ENCODE peak calls at places on chromosomes 2 and 18, in eight cellular contexts. I, Y, E, Z, D, U, V and H are unnamed samples.

GRCh38 chr18:12990662-12990976 is 543 bp upstream of the CEP192 start:
- DNase-seq in I (no peak), Y (no peak), E (no peak), Z (no peak), D (no peak), U (no peak), V (no peak), H (no peak)

GRCh38 chr18:48193521-48194251 is 215.5 kb downstream of the ZBTB7C start:
- DNase-seq in I (peak; percentile 41), Y (peak; percentile 67), E (no peak), Z (no peak), D (no peak), U (no peak), V (peak; percentile 89), H (no peak)

GRCh38 chr2:61353909-61354308 is 117.0 kb downstream of the USP34 start:
- DNase-seq in I (no peak), Y (no peak), E (no peak), Z (no peak), D (no peak), U (no peak), V (no peak), H (no peak)

GRCh38 chr18:10022365-10022764 is 108.5 kb downstream of the VAPA start:
- DNase-seq in I (no peak), Y (no peak), E (no peak), Z (no peak), D (no peak), U (no peak), V (no peak), H (no peak)

GRCh38 chr2:144230057-144230451 is 289.9 kb downstream of the ZEB2 start:
- DNase-seq in I (no peak), Y (no peak), E (no peak), Z (no peak), D (no peak), U (no peak), V (no peak), H (no peak)

GRCh38 chr2:235527806-235528480 is 34.1 kb downstream of the AGAP1 start:
- DNase-seq in I (no peak), Y (no peak), E (no peak), Z (no peak), D (no peak), U (no peak), V (no peak), H (no peak)

GRCh38 chr18:21110667-21111350 is 804 bp downstream of the ROCK1 start:
- DNase-seq in I (peak; percentile 32), Y (peak; percentile 75), E (peak; percentile 74), Z (peak; percentile 19), D (peak; percentile 57), U (no peak), V (peak; percentile 67), H (peak; percentile 49)

GRCh38 chr2:74373985-74374384 is 6.1 kb downstream of the DCTN1 start:
- DNase-seq in I (no peak), Y (no peak), E (no peak), Z (no peak), D (no peak), U (no peak), V (no peak), H (no peak)

GRCh38 chr18:70520867-70521266 is 232.0 kb downstream of the SOCS6 start:
- DNase-seq in I (no peak), Y (no peak), E (no peak), Z (no peak), D (no peak), U (no peak), V (no peak), H (no peak)

GRCh38 chr2:72143441-72144356 is 4.0 kb downstream of the CYP26B1 start:
- DNase-seq in I (no peak), Y (peak; percentile 55), E (peak; percentile 65), Z (no peak), D (peak; percentile 20), U (peak; percentile 11), V (peak; percentile 53), H (peak; percentile 7)

GRCh38 chr2:217653240-217653639 is 349.6 kb downstream of the TNS1 start:
- DNase-seq in I (peak; percentile 21), Y (no peak), E (peak; percentile 87), Z (peak; percentile 91), D (no peak), U (peak; percentile 6), V (peak; percentile 90), H (peak; percentile 42)

GRCh38 chr2:70919672-70920366 is 15.9 kb upstream of the ATP6V1B1 start:
- DNase-seq in I (peak; percentile 75), Y (peak; percentile 83), E (peak; percentile 80), Z (peak; percentile 87), D (peak; percentile 88), U (peak; percentile 88), V (peak; percentile 93), H (peak; percentile 88)

GRCh38 chr18:68847219-68847860 is 49.5 kb downstream of the CCDC102B start:
- DNase-seq in I (no peak), Y (no peak), E (no peak), Z (peak; percentile 21), D (no peak), U (peak; percentile 64), V (no peak), H (no peak)

GRCh38 chr2:81650048-81650971 is 1345.8 kb upstream of the LRRTM1 start:
- DNase-seq in I (no peak), Y (no peak), E (no peak), Z (peak; percentile 6), D (no peak), U (no peak), V (no peak), H (no peak)

GRCh38 chr18:79724299-79725080 is 44.9 kb downstream of the CTDP1 start:
- DNase-seq in I (no peak), Y (no peak), E (no peak), Z (no peak), D (no peak), U (no peak), V (no peak), H (no peak)

GRCh38 chr2:238505119-238505891 is 78.6 kb downstream of the ASB1 start:
- DNase-seq in I (no peak), Y (no peak), E (peak; percentile 42), Z (no peak), D (no peak), U (no peak), V (no peak), H (no peak)

GRCh38 chr2:98588880-98589425 is 19.4 kb downstream of the COA5 start:
- DNase-seq in I (no peak), Y (no peak), E (no peak), Z (no peak), D (no peak), U (no peak), V (peak; percentile 30), H (no peak)

GRCh38 chr2:27265536-27265870 is 2.7 kb upstream of the SLC30A3 start:
- DNase-seq in I (no peak), Y (no peak), E (no peak), Z (no peak), D (no peak), U (no peak), V (no peak), H (no peak)

GRCh38 chr2:27263287-27264252 is 723 bp upstream of the SLC30A3 start:
- DNase-seq in I (no peak), Y (no peak), E (no peak), Z (no peak), D (no peak), U (peak; percentile 31), V (no peak), H (no peak)

GRCh38 chr2:27264253-27264752 is 1.5 kb upstream of the SLC30A3 start:
- DNase-seq in I (no peak), Y (no peak), E (no peak), Z (no peak), D (no peak), U (peak; percentile 30), V (no peak), H (no peak)

GRCh38 chr2:27262379-27263286 is at the start of gene SLC30A3:
- DNase-seq in I (peak; percentile 73), Y (peak; percentile 72), E (peak; percentile 71), Z (peak; percentile 64), D (peak; percentile 72), U (peak; percentile 62), V (peak; percentile 60), H (peak; percentile 61)

DNA sequence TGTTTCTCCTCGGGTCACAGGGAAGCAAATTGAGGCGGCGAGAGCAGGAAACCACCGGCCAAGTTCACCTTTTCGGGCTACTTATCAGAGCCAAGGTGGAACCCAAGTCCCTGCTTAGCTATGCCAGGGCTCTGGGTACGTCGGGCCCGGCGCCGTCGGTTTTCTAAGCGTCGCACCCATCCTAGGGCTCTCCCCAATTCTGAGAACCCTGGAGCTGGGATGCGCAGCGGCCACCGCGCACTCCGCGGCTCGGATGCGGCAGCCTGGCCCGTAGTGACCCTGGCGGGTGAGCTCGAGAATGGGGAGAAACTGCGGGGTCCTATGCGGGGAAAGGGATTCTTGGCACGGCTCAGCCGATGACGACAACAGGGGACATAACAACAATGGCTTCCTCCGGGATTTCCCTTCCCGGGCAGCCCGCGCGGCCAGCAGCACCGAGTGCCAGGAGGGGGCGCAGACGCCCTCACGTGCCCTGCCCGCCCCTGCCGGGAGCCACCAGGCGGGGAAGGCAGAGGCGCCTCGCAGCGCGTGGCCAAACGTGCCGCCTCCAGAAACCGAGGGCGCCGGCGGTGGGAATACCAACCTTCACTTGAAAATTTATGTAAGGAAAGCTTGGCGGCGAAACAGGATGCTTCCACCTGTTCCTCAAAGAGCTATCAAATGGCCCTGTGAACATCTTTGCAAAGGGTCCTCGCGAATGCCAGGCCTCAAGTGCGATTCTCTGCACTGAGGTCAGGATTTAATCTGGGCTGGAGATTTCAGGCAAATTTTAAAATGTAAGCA is 2.1 kb upstream of the SLC30A3 start:
- DNase-seq in I (peak; percentile 76), Y (no peak), E (no peak), Z (peak; percentile 82), D (peak; percentile 70), U (peak; percentile 87), V (peak; percentile 65), H (peak; percentile 77)
- H3K27ac ChIP-seq in I (peak overlapping the region; percentile 42), Y (no peak overlapping the region), E (no peak overlapping the region), Z (peak overlapping the region; percentile 32), D (no peak overlapping the region), U (no peak overlapping the region), V (no peak overlapping the region), H (no peak overlapping the region)

GRCh38 chr2:44934521-44934961 is 7.0 kb upstream of the SIX3 start:
- DNase-seq in I (no peak), Y (no peak), E (peak; percentile 46), Z (no peak), D (no peak), U (no peak), V (no peak), H (no peak)
- H3K4me3 ChIP-seq in I (peak overlapping the region; percentile 21), Y (no peak overlapping the region), E (no peak overlapping the region), Z (no peak overlapping the region), D (peak overlapping the region; percentile 37), U (no peak overlapping the region), V (no peak overlapping the region), H (no peak overlapping the region)

DNA sequence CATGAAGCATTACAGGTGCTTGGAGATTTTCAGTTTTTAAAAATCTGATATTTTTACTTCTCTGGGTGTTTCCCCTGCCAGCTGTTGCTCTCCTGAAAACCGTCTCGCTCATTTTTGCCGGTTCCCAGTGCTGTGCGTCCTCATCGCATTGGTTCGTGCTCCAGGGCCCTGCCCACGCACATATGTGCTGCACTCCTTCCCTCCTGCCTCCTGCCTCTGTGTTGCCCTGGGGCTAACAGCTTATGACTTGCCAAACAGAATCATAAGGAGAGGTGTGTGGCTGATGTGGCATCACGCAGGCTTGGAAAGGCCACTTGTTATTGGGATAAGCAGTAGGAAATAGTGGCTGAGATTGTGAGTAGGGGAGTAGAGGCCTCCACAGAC is 53.4 kb downstream of the SLC4A1AP start:
- DNase-seq in I (peak; percentile 60), Y (no peak), E (no peak), Z (peak; percentile 87), D (no peak), U (no peak), V (peak; percentile 77), H (no peak)
- TF ChIP-seq POLR2A in I (no peak), Y (no peak), E (no peak), Z (no peak), D (no peak), U (no peak), V (no peak), H (no peak)

GRCh38 chr2:20972792-20973565 is 70.9 kb downstream of the APOB start:
- DNase-seq in I (no peak), Y (no peak), E (peak; percentile 14), Z (no peak), D (no peak), U (no peak), V (no peak), H (no peak)
- H3K27ac ChIP-seq in I (no peak overlapping the region), Y (no peak overlapping the region), E (peak overlapping the region; percentile 61), Z (no peak overlapping the region), D (peak overlapping the region; percentile 52), U (no peak overlapping the region), V (no peak overlapping the region), H (no peak overlapping the region)